ENCODE peak calls at places on chromosomes 11 and 22, in five cellular contexts. F, O, A, R and B are unnamed samples.

GRCh38 chr11:3186166-3186953 is 21.2 kb upstream of the OSBPL5 start:
- DNase-seq in F (no peak), O (no peak), A (no peak), R (no peak), B (no peak)

GRCh38 chr11:69674886-69675714 is at the start of gene LTO1:
- DNase-seq in F (peak; percentile 72), O (peak; percentile 95), A (peak; percentile 81), R (peak; percentile 98), B (peak; percentile 95)

GRCh38 chr11:18715476-18715875 is 10.5 kb downstream of the IGSF22 start:
- DNase-seq in F (no peak), O (no peak), A (no peak), R (no peak), B (no peak)

GRCh38 chr22:42856179-42856864 is 751 bp downstream of the ARFGAP3 start:
- DNase-seq in F (no peak), O (peak; percentile 32), A (peak; percentile 8), R (peak; percentile 62), B (peak; percentile 87)

GRCh38 chr11:74018331-74019005 is 9.6 kb upstream of the UCP3 start:
- DNase-seq in F (no peak), O (no peak), A (peak; percentile 74), R (peak; percentile 96), B (peak; percentile 98)

GRCh38 chr11:12771875-12772274 is 97.7 kb downstream of the TEAD1 start:
- DNase-seq in F (peak; percentile 54), O (no peak), A (no peak), R (no peak), B (no peak)

GRCh38 chr11:126051117-126051516 is 11.5 kb downstream of the CDON start:
- DNase-seq in F (no peak), O (no peak), A (no peak), R (no peak), B (no peak)

GRCh38 chr11:121431820-121432526 is 20.1 kb upstream of the SORL1 start:
- DNase-seq in F (no peak), O (no peak), A (no peak), R (no peak), B (no peak)

GRCh38 chr11:35145249-35145648 is 6.3 kb downstream of the CD44 start:
- DNase-seq in F (no peak), O (no peak), A (no peak), R (no peak), B (no peak)

GRCh38 chr11:13140028-13140870 is 131.1 kb downstream of the RASSF10 start:
- DNase-seq in F (no peak), O (no peak), A (peak; percentile 76), R (peak; percentile 87), B (no peak)

GRCh38 chr11:133238455-133238854 is 293.8 kb downstream of the OPCML start:
- DNase-seq in F (no peak), O (no peak), A (no peak), R (no peak), B (no peak)